ENCODE peak calls at places on chromosomes 16 and 17, in seven cellular contexts. One of them, this sample, is unnamed.

GRCh38 chr17:82751171-82751570 is 694 bp upstream of the TBCD start:
- DNase-seq in NCI-H748 treated with DMSO at 0.1 percent for 48 hours: peak
- DNase-seq in ecto neural progenitor cell: no peak
- DNase-seq in NCI-H2029: no peak
- DNase-seq in stimulated activated CD8-positive, alpha-beta memory T cell treated with anti-CD3 and anti-CD28 coated beads, Interleukin-2, amount 100 ng/mL, for 48 hours: no peak
- DNase-seq in left cardiac atrium: no peak
- DNase-seq in Calu3: no peak
- DNase-seq in this sample: no peak

GRCh38 chr16:70653809-70654771 is 7.7 kb downstream of the IL34 start:
- DNase-seq in NCI-H2029: peak
- DNase-seq in stimulated activated CD8-positive, alpha-beta memory T cell treated with anti-CD3 and anti-CD28 coated beads, Interleukin-2, amount 100 ng/mL, for 48 hours: peak
- DNase-seq in Calu3: peak
- DNase-seq in ecto neural progenitor cell: peak
- DNase-seq in NCI-H748 treated with DMSO at 0.1 percent for 48 hours: peak
- DNase-seq in left cardiac atrium: peak
- DNase-seq in this sample: peak

GRCh38 chr17:77424585-77425344 is 284.0 kb downstream of the SEC14L1 start:
- DNase-seq in left cardiac atrium: peak
- DNase-seq in NCI-H2029: no peak
- DNase-seq in NCI-H748 treated with DMSO at 0.1 percent for 48 hours: no peak
- DNase-seq in stimulated activated CD8-positive, alpha-beta memory T cell treated with anti-CD3 and anti-CD28 coated beads, Interleukin-2, amount 100 ng/mL, for 48 hours: no peak
- DNase-seq in Calu3: no peak
- DNase-seq in ecto neural progenitor cell: peak
- DNase-seq in this sample: no peak

GRCh38 chr17:50764860-50765259 is 2.5 kb downstream of the ANKRD40CL start:
- DNase-seq in stimulated activated CD8-positive, alpha-beta memory T cell treated with anti-CD3 and anti-CD28 coated beads, Interleukin-2, amount 100 ng/mL, for 48 hours: no peak
- DNase-seq in NCI-H2029: no peak
- DNase-seq in NCI-H748 treated with DMSO at 0.1 percent for 48 hours: no peak
- DNase-seq in ecto neural progenitor cell: peak
- DNase-seq in Calu3: no peak
- DNase-seq in left cardiac atrium: no peak
- DNase-seq in this sample: no peak

GRCh38 chr16:963913-964695 is 6.7 kb downstream of the LMF1 start:
- DNase-seq in left cardiac atrium: no peak
- DNase-seq in stimulated activated CD8-positive, alpha-beta memory T cell treated with anti-CD3 and anti-CD28 coated beads, Interleukin-2, amount 100 ng/mL, for 48 hours: no peak
- DNase-seq in NCI-H2029: no peak
- DNase-seq in NCI-H748 treated with DMSO at 0.1 percent for 48 hours: no peak
- DNase-seq in Calu3: no peak
- DNase-seq in ecto neural progenitor cell: no peak
- DNase-seq in this sample: no peak

GRCh38 chr16:86713021-86713631 is 134.8 kb downstream of the FOXL1 start:
- DNase-seq in NCI-H2029: no peak
- DNase-seq in NCI-H748 treated with DMSO at 0.1 percent for 48 hours: no peak
- DNase-seq in ecto neural progenitor cell: no peak
- DNase-seq in left cardiac atrium: no peak
- DNase-seq in stimulated activated CD8-positive, alpha-beta memory T cell treated with anti-CD3 and anti-CD28 coated beads, Interleukin-2, amount 100 ng/mL, for 48 hours: no peak
- DNase-seq in Calu3: no peak
- DNase-seq in this sample: no peak

GRCh38 chr16:81608515-81609209 is 164.1 kb downstream of the CMIP start:
- DNase-seq in Calu3: no peak
- DNase-seq in NCI-H748 treated with DMSO at 0.1 percent for 48 hours: no peak
- DNase-seq in left cardiac atrium: peak
- DNase-seq in ecto neural progenitor cell: no peak
- DNase-seq in stimulated activated CD8-positive, alpha-beta memory T cell treated with anti-CD3 and anti-CD28 coated beads, Interleukin-2, amount 100 ng/mL, for 48 hours: no peak
- DNase-seq in NCI-H2029: no peak
- DNase-seq in this sample: peak

GRCh38 chr17:38898812-38899348 is 26.5 kb upstream of the LASP1NB start:
- DNase-seq in ecto neural progenitor cell: no peak
- DNase-seq in Calu3: no peak
- DNase-seq in NCI-H748 treated with DMSO at 0.1 percent for 48 hours: no peak
- DNase-seq in stimulated activated CD8-positive, alpha-beta memory T cell treated with anti-CD3 and anti-CD28 coated beads, Interleukin-2, amount 100 ng/mL, for 48 hours: peak
- DNase-seq in left cardiac atrium: no peak
- DNase-seq in NCI-H2029: no peak
- DNase-seq in this sample: peak

GRCh38 chr17:44171931-44172455 is 1.5 kb downstream of the ASB16 start:
- DNase-seq in stimulated activated CD8-positive, alpha-beta memory T cell treated with anti-CD3 and anti-CD28 coated beads, Interleukin-2, amount 100 ng/mL, for 48 hours: no peak
- DNase-seq in NCI-H2029: no peak
- DNase-seq in Calu3: no peak
- DNase-seq in NCI-H748 treated with DMSO at 0.1 percent for 48 hours: no peak
- DNase-seq in left cardiac atrium: no peak
- DNase-seq in ecto neural progenitor cell: no peak
- DNase-seq in this sample: no peak

GRCh38 chr16:54712866-54713265 is 217.8 kb upstream of the IRX5 start:
- DNase-seq in NCI-H748 treated with DMSO at 0.1 percent for 48 hours: no peak
- DNase-seq in Calu3: no peak
- DNase-seq in stimulated activated CD8-positive, alpha-beta memory T cell treated with anti-CD3 and anti-CD28 coated beads, Interleukin-2, amount 100 ng/mL, for 48 hours: no peak
- DNase-seq in left cardiac atrium: no peak
- DNase-seq in ecto neural progenitor cell: no peak
- DNase-seq in NCI-H2029: no peak
- DNase-seq in this sample: no peak

GRCh38 chr17:22310717-22311686 is 618.7 kb downstream of the KCNJ18 start:
- DNase-seq in left cardiac atrium: peak
- DNase-seq in ecto neural progenitor cell: no peak
- DNase-seq in NCI-H748 treated with DMSO at 0.1 percent for 48 hours: peak
- DNase-seq in stimulated activated CD8-positive, alpha-beta memory T cell treated with anti-CD3 and anti-CD28 coated beads, Interleukin-2, amount 100 ng/mL, for 48 hours: no peak
- DNase-seq in NCI-H2029: no peak
- DNase-seq in Calu3: no peak
- DNase-seq in this sample: no peak

This sample was measured in GM13977.